ENCODE peak calls at places on chromosomes 16 and 17, in four cellular contexts. One of them, this sample, is unnamed.

GRCh38 chr16:55120408-55120807 is 189.7 kb downstream of the IRX5 start:
- DNase-seq in GM23248: peak
- DNase-seq in SK-N-SH: peak
- DNase-seq in CD4-positive, alpha-beta T cell: no peak
- DNase-seq in this sample: no peak

GRCh38 chr17:7354262-7354781 is 634 bp upstream of the TMEM95 start:
- DNase-seq in CD4-positive, alpha-beta T cell: no peak
- DNase-seq in GM23248: peak
- DNase-seq in SK-N-SH: no peak
- DNase-seq in this sample: no peak

GRCh38 chr17:10114931-10115535 is 83.4 kb downstream of the GAS7 start:
- DNase-seq in SK-N-SH: peak
- DNase-seq in GM23248: peak
- DNase-seq in CD4-positive, alpha-beta T cell: peak
- DNase-seq in this sample: no peak

GRCh38 chr16:9607512-9608230 is 516.2 kb downstream of the HAPSTR1 start:
- DNase-seq in CD4-positive, alpha-beta T cell: no peak
- DNase-seq in GM23248: peak
- DNase-seq in SK-N-SH: no peak
- DNase-seq in this sample: no peak

GRCh38 chr16:9219811-9220210 is 128.4 kb downstream of the HAPSTR1 start:
- DNase-seq in CD4-positive, alpha-beta T cell: no peak
- DNase-seq in GM23248: no peak
- DNase-seq in SK-N-SH: no peak
- DNase-seq in this sample: no peak

GRCh38 chr17:35486920-35487727 is 38.6 kb upstream of the SLFN13 start:
- DNase-seq in CD4-positive, alpha-beta T cell: peak
- DNase-seq in SK-N-SH: no peak
- DNase-seq in GM23248: peak
- DNase-seq in this sample: no peak

GRCh38 chr16:57265850-57266530 is 18.5 kb downstream of the PLLP start:
- DNase-seq in CD4-positive, alpha-beta T cell: no peak
- DNase-seq in GM23248: peak
- DNase-seq in SK-N-SH: peak
- DNase-seq in this sample: no peak

GRCh38 chr17:45430738-45431530 is 1.7 kb downstream of the ARHGAP27 start:
- DNase-seq in GM23248: peak
- DNase-seq in SK-N-SH: no peak
- DNase-seq in CD4-positive, alpha-beta T cell: no peak
- DNase-seq in this sample: no peak

GRCh38 chr16:2785101-2785991 is 2.0 kb downstream of the PRSS33 start:
- DNase-seq in CD4-positive, alpha-beta T cell: peak
- DNase-seq in GM23248: no peak
- DNase-seq in SK-N-SH: peak
- DNase-seq in this sample: no peak

GRCh38 chr17:80785477-80786178 is 206.0 kb upstream of the CHMP6 start:
- DNase-seq in SK-N-SH: no peak
- DNase-seq in CD4-positive, alpha-beta T cell: no peak
- DNase-seq in GM23248: no peak
- DNase-seq in this sample: no peak

GRCh38 chr17:75587718-75588545 is at the start of gene MYO15B:
- DNase-seq in SK-N-SH: no peak
- DNase-seq in GM23248: peak
- DNase-seq in CD4-positive, alpha-beta T cell: peak
- DNase-seq in this sample: no peak

GRCh38 chr16:16175296-16175695 is 48.0 kb downstream of the ABCC6 start:
- DNase-seq in CD4-positive, alpha-beta T cell: no peak
- DNase-seq in GM23248: no peak
- DNase-seq in SK-N-SH: peak
- DNase-seq in this sample: no peak

GRCh38 chr16:84334058-84334457 is 34.3 kb upstream of the ATP2C2 start:
- DNase-seq in GM23248: no peak
- DNase-seq in CD4-positive, alpha-beta T cell: no peak
- DNase-seq in SK-N-SH: no peak
- DNase-seq in this sample: no peak

GRCh38 chr16:73326770-73327470 is 279.0 kb upstream of the ZFHX3 start:
- DNase-seq in GM23248: no peak
- DNase-seq in SK-N-SH: no peak
- DNase-seq in CD4-positive, alpha-beta T cell: no peak
- DNase-seq in this sample: no peak

GRCh38 chr17:76382803-76383644 is 1.4 kb upstream of the SPHK1 start:
- DNase-seq in GM23248: peak
- DNase-seq in SK-N-SH: peak
- DNase-seq in CD4-positive, alpha-beta T cell: peak
- DNase-seq in this sample: no peak

GRCh38 chr17:65556014-65556909 is 5.2 kb downstream of the AXIN2 start:
- DNase-seq in GM23248: peak
- DNase-seq in SK-N-SH: peak
- DNase-seq in CD4-positive, alpha-beta T cell: peak
- DNase-seq in this sample: peak

GRCh38 chr17:17190188-17190587 is 15.9 kb downstream of the PLD6 start:
- DNase-seq in CD4-positive, alpha-beta T cell: no peak
- DNase-seq in GM23248: no peak
- DNase-seq in SK-N-SH: no peak
- DNase-seq in this sample: no peak
- H3K27ac ChIP-seq in CD4-positive, alpha-beta T cell: no peak
- H3K27ac ChIP-seq in GM23248: peak
- H3K27ac ChIP-seq in SK-N-SH: peak
- H3K27ac ChIP-seq in this sample: no peak

GRCh38 chr16:81467815-81468214 is 23.2 kb downstream of the CMIP start:
- DNase-seq in CD4-positive, alpha-beta T cell: no peak
- DNase-seq in GM23248: no peak
- DNase-seq in SK-N-SH: no peak
- DNase-seq in this sample: no peak
- H3K27ac ChIP-seq in CD4-positive, alpha-beta T cell: no peak
- H3K27ac ChIP-seq in GM23248: no peak
- H3K27ac ChIP-seq in SK-N-SH: no peak
- H3K27ac ChIP-seq in this sample: no peak

GRCh38 chr17:82060614-82061013 is 5.0 kb downstream of the DUS1L start:
- DNase-seq in CD4-positive, alpha-beta T cell: no peak
- DNase-seq in SK-N-SH: no peak
- DNase-seq in GM23248: no peak
- DNase-seq in this sample: no peak

GRCh38 chr17:82060001-82060380 is 5.6 kb downstream of the DUS1L start:
- DNase-seq in GM23248: no peak
- DNase-seq in CD4-positive, alpha-beta T cell: no peak
- DNase-seq in SK-N-SH: no peak
- DNase-seq in this sample: no peak

GRCh38 chr17:82062076-82062983 is 3.3 kb downstream of the DUS1L start:
- DNase-seq in CD4-positive, alpha-beta T cell: no peak
- DNase-seq in GM23248: no peak
- DNase-seq in SK-N-SH: no peak
- DNase-seq in this sample: no peak

GRCh38 chr17:82062984-82063368 is 2.6 kb downstream of the DUS1L start:
- DNase-seq in CD4-positive, alpha-beta T cell: no peak
- DNase-seq in GM23248: no peak
- DNase-seq in SK-N-SH: no peak
- DNase-seq in this sample: no peak

DNA sequence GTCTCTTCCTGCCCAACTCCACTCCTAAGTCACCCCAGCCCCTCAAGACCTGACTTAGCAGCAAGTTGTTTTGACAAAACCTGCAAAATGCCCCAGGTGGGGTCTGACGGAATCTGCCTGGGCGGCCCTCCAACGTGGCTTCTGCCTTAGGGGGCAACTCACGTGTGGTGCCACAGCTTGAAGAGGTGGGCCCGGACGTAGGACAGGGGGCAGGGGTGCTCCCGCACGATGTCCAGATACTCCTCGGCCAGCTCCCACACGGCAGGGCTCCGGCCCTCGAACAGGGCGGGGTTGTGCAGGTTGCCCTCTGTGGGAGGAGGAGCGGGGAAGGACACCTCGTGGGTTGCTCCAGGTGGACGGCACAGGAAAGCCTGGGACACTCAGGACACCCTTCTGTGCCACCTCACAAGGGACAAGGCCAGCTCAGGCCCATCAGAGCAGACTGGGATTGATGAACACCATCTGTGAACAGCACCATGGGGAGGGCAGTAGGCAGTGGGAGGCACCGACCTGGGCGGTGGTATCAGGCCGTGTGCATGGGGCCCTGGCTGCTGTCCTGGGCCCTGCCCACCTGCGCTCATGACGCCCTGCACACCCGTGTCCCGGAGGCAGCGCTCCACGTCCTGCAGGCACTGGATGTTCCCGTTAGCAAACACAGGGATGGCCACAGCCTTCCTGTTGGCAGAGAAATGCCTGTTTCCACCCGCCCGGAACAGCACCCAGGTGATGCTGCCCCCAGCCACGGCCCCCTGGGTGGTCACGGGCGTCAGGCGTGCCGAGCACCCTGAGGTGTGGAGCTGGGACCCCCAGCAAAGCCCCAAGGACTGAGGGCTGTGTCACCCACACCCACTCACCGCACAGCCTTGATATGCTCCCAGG is 4.3 kb downstream of the DUS1L start:
- DNase-seq in CD4-positive, alpha-beta T cell: no peak
- DNase-seq in SK-N-SH: no peak
- DNase-seq in GM23248: no peak
- DNase-seq in this sample: no peak
- H3K27ac ChIP-seq in CD4-positive, alpha-beta T cell: no peak
- H3K27ac ChIP-seq in SK-N-SH: no peak
- H3K27ac ChIP-seq in GM23248: no peak
- H3K27ac ChIP-seq in this sample: no peak

GRCh38 chr16:68790130-68790761 is 53.1 kb upstream of the TANGO6 start:
- DNase-seq in CD4-positive, alpha-beta T cell: no peak
- DNase-seq in GM23248: peak
- DNase-seq in SK-N-SH: no peak
- DNase-seq in this sample: no peak
- H3K27ac ChIP-seq in CD4-positive, alpha-beta T cell: no peak
- H3K27ac ChIP-seq in GM23248: peak
- H3K27ac ChIP-seq in SK-N-SH: no peak
- H3K27ac ChIP-seq in this sample: peak

DNA sequence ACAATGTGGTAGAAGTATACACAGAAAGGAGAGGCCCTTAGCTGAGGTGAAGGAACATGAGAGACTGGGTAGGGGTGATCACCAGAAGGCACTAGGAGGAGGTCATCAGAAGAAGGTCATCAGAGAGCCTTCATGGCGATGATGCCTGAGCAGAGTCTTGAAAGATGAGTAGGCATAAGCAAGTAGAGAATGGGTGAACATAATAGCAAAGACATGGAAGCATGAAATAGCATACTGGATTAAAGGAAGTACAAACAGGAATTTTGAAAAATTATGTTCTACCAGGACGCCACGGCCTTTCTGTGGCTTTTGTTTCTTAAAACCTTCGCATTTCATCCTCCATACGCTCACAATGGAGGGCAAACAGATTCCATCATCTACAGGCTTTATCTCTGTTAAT is 2.9 kb downstream of the IKZF3 start:
- DNase-seq in CD4-positive, alpha-beta T cell: no peak
- DNase-seq in SK-N-SH: no peak
- DNase-seq in GM23248: no peak
- DNase-seq in this sample: no peak
- H3K27ac ChIP-seq in CD4-positive, alpha-beta T cell: peak
- H3K27ac ChIP-seq in SK-N-SH: no peak
- H3K27ac ChIP-seq in GM23248: no peak
- H3K27ac ChIP-seq in this sample: no peak

DNA sequence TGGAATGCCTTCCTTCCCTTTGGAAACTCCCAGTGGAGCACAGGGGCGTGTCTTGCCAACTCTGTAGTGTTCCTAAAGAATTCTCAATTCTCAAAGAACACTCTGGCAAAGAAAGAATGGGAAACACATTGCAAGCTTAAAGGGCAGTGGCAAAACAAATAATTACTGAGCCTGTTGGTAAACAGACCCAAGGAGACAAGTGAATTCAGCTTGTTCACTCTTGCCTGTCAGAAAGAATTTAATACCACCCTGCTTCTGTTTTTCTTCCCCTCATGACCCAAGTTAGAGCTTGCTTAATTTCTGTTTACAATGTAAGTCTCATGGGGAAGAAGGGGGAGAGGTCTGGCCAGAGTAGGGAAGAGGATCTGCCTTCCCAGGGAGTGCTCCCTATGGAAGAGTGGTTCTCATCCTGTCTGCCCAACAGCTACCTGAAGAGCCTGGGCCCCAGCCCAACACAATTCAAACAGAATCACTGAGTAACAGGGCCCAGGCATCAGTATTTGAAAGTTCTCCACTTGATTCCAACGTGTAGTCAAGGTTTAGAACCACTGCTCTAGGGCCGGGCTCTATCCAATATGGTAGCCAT is 386.0 kb downstream of the SLC39A11 start:
- DNase-seq in GM23248: no peak
- DNase-seq in CD4-positive, alpha-beta T cell: no peak
- DNase-seq in SK-N-SH: no peak
- DNase-seq in this sample: no peak
- H3K27ac ChIP-seq in GM23248: no peak
- H3K27ac ChIP-seq in CD4-positive, alpha-beta T cell: no peak
- H3K27ac ChIP-seq in SK-N-SH: no peak
- H3K27ac ChIP-seq in this sample: no peak

DNA sequence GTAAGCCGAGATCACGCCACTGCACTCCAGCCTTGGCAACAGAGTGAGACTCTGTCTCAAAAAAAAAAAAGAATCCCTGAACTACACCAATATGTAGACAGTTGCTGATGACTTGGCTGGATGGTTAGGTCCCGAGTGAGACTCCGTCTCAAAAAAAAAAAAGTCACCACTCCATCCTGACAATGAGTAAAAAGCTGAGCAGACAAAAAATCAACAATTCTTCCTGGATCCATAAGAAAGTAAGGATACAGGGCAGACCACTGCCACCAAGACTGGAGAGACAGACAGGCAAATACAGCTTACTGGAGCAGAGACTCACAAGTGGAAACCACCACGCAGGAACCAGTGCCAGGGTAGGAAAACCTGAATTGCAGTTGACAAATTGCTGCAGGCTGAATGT is 67.1 kb upstream of the ERCC4 start:
- DNase-seq in GM23248: no peak
- DNase-seq in CD4-positive, alpha-beta T cell: no peak
- DNase-seq in SK-N-SH: no peak
- DNase-seq in this sample: no peak
- H3K27ac ChIP-seq in GM23248: no peak
- H3K27ac ChIP-seq in CD4-positive, alpha-beta T cell: no peak
- H3K27ac ChIP-seq in SK-N-SH: no peak
- H3K27ac ChIP-seq in this sample: no peak

DNA sequence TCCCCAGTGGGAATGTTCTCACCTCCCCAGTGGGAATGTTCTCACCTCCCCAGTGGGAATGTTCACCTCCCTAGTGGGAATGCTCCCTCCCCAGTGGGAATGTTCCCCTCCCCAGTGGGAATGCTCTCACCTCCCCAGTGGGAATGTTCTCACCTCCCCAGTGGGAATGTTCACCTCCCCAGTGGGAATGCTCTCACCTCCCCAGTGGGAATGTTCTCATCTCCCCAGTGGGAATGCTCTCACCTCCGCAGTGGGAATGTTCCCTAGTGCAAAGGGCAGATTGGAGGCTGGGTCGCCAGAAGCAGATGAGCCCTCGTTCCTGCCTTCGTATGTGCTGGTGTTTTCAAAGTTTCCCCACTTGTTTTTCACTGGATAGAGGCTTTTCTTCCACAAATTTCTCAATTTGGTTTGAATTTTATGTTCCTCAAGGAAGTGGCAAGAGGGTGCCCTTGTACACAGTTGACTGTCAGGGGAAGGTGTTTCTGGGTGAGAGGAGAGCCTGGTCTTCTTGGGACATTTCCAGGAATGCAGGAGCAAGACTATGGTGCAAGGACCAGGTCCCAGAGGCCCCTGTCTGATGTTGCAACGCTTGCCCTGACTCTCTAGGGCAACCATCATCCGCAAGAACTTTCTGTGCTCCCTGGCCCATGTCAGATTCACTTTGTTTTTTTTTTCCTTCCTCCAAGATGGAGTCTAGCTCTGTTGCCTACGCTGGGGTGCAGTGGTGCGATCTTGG is 34.0 kb downstream of the TRARG1 start:
- DNase-seq in GM23248: no peak
- DNase-seq in SK-N-SH: no peak
- DNase-seq in CD4-positive, alpha-beta T cell: no peak
- DNase-seq in this sample: no peak
- H3K27ac ChIP-seq in GM23248: no peak
- H3K27ac ChIP-seq in SK-N-SH: no peak
- H3K27ac ChIP-seq in CD4-positive, alpha-beta T cell: no peak
- H3K27ac ChIP-seq in this sample: no peak

GRCh38 chr17:48541574-48542113 is 3.3 kb downstream of the HOXB2 start:
- DNase-seq in SK-N-SH: peak
- DNase-seq in CD4-positive, alpha-beta T cell: peak
- DNase-seq in GM23248: peak
- DNase-seq in this sample: no peak
- H3K27ac ChIP-seq in SK-N-SH: no peak
- H3K27ac ChIP-seq in CD4-positive, alpha-beta T cell: peak
- H3K27ac ChIP-seq in GM23248: peak
- H3K27ac ChIP-seq in this sample: no peak